ENCODE peak calls at places on chromosomes 3 and 15, in nine cellular contexts. Q is GDM1; D is glutamatergic neuron; V is NCI-H1092; P is ovary; O is cardiac muscle cell; R is activated T-cell treated with anti-CD3 and anti-CD28 coated beads for 1 hour; A is activated naive CD8-positive, alpha-beta T cell treated with anti-CD3 and anti-CD28 coated beads for 36 hours; T is endothelial cell. E is an unnamed sample.
A peak's percentile ranks its signal among the peaks of the same experiment; 100 is the strongest.

GRCh38 chr3:24493951-24494615 is 567 bp downstream of the THRB start:
- DNase-seq in Q (no peak), D (peak; percentile 40), R (no peak), A (no peak), O (peak; percentile 51), T (peak; percentile 25), V (no peak), P (peak; percentile 50), E (peak; percentile 71)

GRCh38 chr15:34753236-34753894 is 1.4 kb downstream of the GJD2 start:
- DNase-seq in V (no peak), P (no peak), R (no peak), A (no peak), T (peak; percentile 78), Q (no peak), O (peak; percentile 86), D (no peak), E (peak; percentile 10)

GRCh38 chr3:138381413-138381901 is 33.1 kb downstream of the MRAS start:
- DNase-seq in O (peak; percentile 70), T (no peak), Q (no peak), D (no peak), P (peak; percentile 57), A (no peak), R (no peak), V (no peak), E (no peak)

GRCh38 chr15:101162701-101163483 is 89.0 kb downstream of the CHSY1 start:
- DNase-seq in T (no peak), P (no peak), V (peak; percentile 65), Q (no peak), O (peak; percentile 96), R (no peak), D (peak; percentile 73), A (no peak), E (no peak)

GRCh38 chr3:156551746-156552145 is 3.2 kb downstream of the SSR3 start:
- DNase-seq in D (no peak), V (no peak), P (no peak), Q (no peak), R (no peak), T (no peak), O (no peak), A (no peak), E (no peak)

GRCh38 chr3:130340766-130341165 is 4.7 kb upstream of the COL6A5 start:
- DNase-seq in V (no peak), R (no peak), D (no peak), O (no peak), A (no peak), P (no peak), Q (no peak), T (no peak), E (no peak)

GRCh38 chr3:186054481-186055399 is 54.1 kb downstream of the ETV5 start:
- DNase-seq in P (no peak), T (no peak), R (no peak), Q (no peak), O (no peak), V (no peak), A (no peak), D (no peak), E (no peak)

GRCh38 chr15:94174399-94174802 is 57.0 kb upstream of the MCTP2 start:
- DNase-seq in D (no peak), T (no peak), O (no peak), P (no peak), V (no peak), A (peak; percentile 29), R (no peak), Q (peak; percentile 60), E (no peak)

GRCh38 chr3:186241910-186242821 is 119.9 kb downstream of the DGKG start:
- DNase-seq in D (peak; percentile 47), P (no peak), Q (peak; percentile 76), A (peak; percentile 76), T (peak; percentile 70), R (peak; percentile 14), O (peak; percentile 67), V (peak; percentile 11), E (peak; percentile 92)

GRCh38 chr15:23616536-23616935 is 31.1 kb downstream of the MAGEL2 start:
- DNase-seq in Q (no peak), R (no peak), A (no peak), V (no peak), O (no peak), P (no peak), T (no peak), D (no peak), E (peak; percentile 6)

GRCh38 chr3:39295184-39295775 is 15.4 kb upstream of the CX3CR1 start:
- DNase-seq in R (no peak), T (no peak), D (no peak), O (no peak), A (no peak), P (no peak), Q (no peak), V (no peak), E (no peak)

GRCh38 chr15:24269923-24270322 is 405.7 kb upstream of the NPAP1 start:
- DNase-seq in A (no peak), V (no peak), Q (no peak), R (no peak), D (no peak), P (no peak), T (no peak), O (no peak), E (no peak)

GRCh38 chr15:31272558-31273257 is 53.9 kb upstream of the KLF13 start:
- DNase-seq in V (no peak), R (no peak), O (no peak), P (no peak), Q (no peak), T (no peak), A (no peak), D (no peak), E (no peak)

GRCh38 chr3:193782280-193782654 is 189.3 kb downstream of the OPA1 start:
- DNase-seq in V (no peak), R (no peak), T (no peak), D (no peak), Q (no peak), P (no peak), O (peak; percentile 69), A (no peak), E (no peak)

GRCh38 chr3:173755161-173755560 is 357.6 kb downstream of the NLGN1 start:
- DNase-seq in D (no peak), R (no peak), P (no peak), A (no peak), Q (no peak), V (no peak), O (no peak), T (no peak), E (no peak)

GRCh38 chr15:98676586-98677270 is 28.4 kb downstream of the IGF1R start:
- DNase-seq in T (no peak), A (no peak), Q (no peak), R (no peak), D (no peak), V (no peak), P (no peak), O (no peak), E (no peak)

GRCh38 chr3:73459711-73460110 is 165.0 kb downstream of the PDZRN3 start:
- DNase-seq in D (no peak), V (no peak), R (no peak), Q (no peak), T (no peak), A (no peak), P (no peak), O (no peak), E (no peak)

GRCh38 chr3:48656061-48656840 is 6.4 kb downstream of the CELSR3 start:
- DNase-seq in V (no peak), Q (peak; percentile 65), T (peak; percentile 82), R (peak; percentile 77), A (peak; percentile 92), P (peak; percentile 89), O (peak; percentile 88), D (peak; percentile 88), E (peak; percentile 35)

GRCh38 chr15:98943609-98944111 is 63.9 kb downstream of the PGPEP1L start:
- DNase-seq in O (no peak), Q (no peak), R (no peak), P (peak; percentile 55), D (no peak), V (peak; percentile 1), A (no peak), T (no peak), E (no peak)

E was measured in HepG2.